ENCODE peak calls at places on chromosomes 3 and 15, in seven cellular contexts. H, F, B, R, L, N and M are unnamed samples.

GRCh38 chr3:175422744-175423143 is 563.6 kb downstream of the NAALADL2 start:
- DNase-seq in N (no peak), H (peak; percentile 9), F (no peak), R (no peak), B (no peak), L (peak; percentile 46), M (no peak)

GRCh38 chr15:78204351-78205309 is 29.7 kb downstream of the ACSBG1 start:
- DNase-seq in N (no peak), H (no peak), F (no peak), R (no peak), L (no peak), B (peak; percentile 4), M (no peak)

GRCh38 chr15:73341886-73342600 is 26.7 kb downstream of the HCN4 start:
- DNase-seq in B (no peak), R (no peak), L (no peak), F (no peak), N (peak; percentile 22), H (no peak), M (peak; percentile 61)

GRCh38 chr15:62503451-62503850 is 338.4 kb upstream of the C2CD4B start:
- DNase-seq in N (peak; percentile 30), H (no peak), F (no peak), R (no peak), B (peak; percentile 42), L (no peak), M (no peak)

GRCh38 chr3:162332344-162332743 is 835.7 kb downstream of the OTOL1 start:
- DNase-seq in N (no peak), R (no peak), B (no peak), H (no peak), F (no peak), L (peak; percentile 79), M (no peak)

GRCh38 chr3:11136871-11137626 is 17.2 kb upstream of the HRH1 start:
- DNase-seq in L (peak; percentile 99), H (no peak), F (no peak), N (peak; percentile 100), R (no peak), B (peak; percentile 50), M (peak; percentile 88)

GRCh38 chr15:81029416-81030367 is 29.0 kb downstream of the TLNRD1 start:
- DNase-seq in B (no peak), N (peak; percentile 52), R (peak; percentile 4), F (no peak), L (peak; percentile 52), H (no peak), M (no peak)

GRCh38 chr3:197466586-197467399 is 89.0 kb downstream of the BDH1 start:
- DNase-seq in F (no peak), L (peak; percentile 55), R (no peak), H (no peak), B (peak; percentile 38), N (peak; percentile 87), M (peak; percentile 78)

GRCh38 chr3:133576169-133576568 is 2.7 kb downstream of the CDV3 start:
- DNase-seq in H (no peak), F (peak; percentile 21), N (peak; percentile 16), L (no peak), R (no peak), B (no peak), M (no peak)

GRCh38 chr3:85037203-85037602 is 78.4 kb downstream of the CADM2 start:
- DNase-seq in F (no peak), H (no peak), L (no peak), N (no peak), R (no peak), B (no peak), M (no peak)

GRCh38 chr3:123949606-123950005 is 11.4 kb downstream of the CCDC14 start:
- DNase-seq in H (no peak), B (no peak), R (no peak), F (no peak), L (no peak), N (peak; percentile 84), M (no peak)

GRCh38 chr3:16060945-16061344 is 113.5 kb upstream of the GALNT15 start:
- DNase-seq in R (no peak), F (no peak), L (peak; percentile 69), N (peak; percentile 96), H (no peak), B (peak; percentile 35), M (no peak)

GRCh38 chr3:120496278-120496975 is 45.6 kb upstream of the FSTL1 start:
- DNase-seq in L (peak; percentile 97), H (no peak), N (peak; percentile 93), B (no peak), F (no peak), R (no peak), M (no peak)

GRCh38 chr3:182755308-182756106 is 37.8 kb upstream of the ATP11B start:
- DNase-seq in F (no peak), L (peak; percentile 41), R (no peak), N (peak; percentile 29), B (no peak), H (no peak), M (no peak)

GRCh38 chr3:98972155-98972554 is 70.7 kb upstream of the DCBLD2 start:
- DNase-seq in N (peak; percentile 89), B (no peak), L (peak; percentile 92), F (no peak), R (no peak), H (no peak), M (no peak)

GRCh38 chr3:141576744-141577052 is 89.9 kb downstream of the RASA2 start:
- DNase-seq in R (no peak), L (no peak), N (no peak), F (no peak), B (no peak), H (no peak), M (no peak)

GRCh38 chr3:38646630-38647029 is 2.9 kb downstream of the SCN5A start:
- DNase-seq in B (peak; percentile 51), F (peak; percentile 35), H (peak; percentile 74), N (peak; percentile 5), R (peak; percentile 47), L (peak; percentile 32), M (peak; percentile 22)

GRCh38 chr15:63752075-63752684 is 81.6 kb downstream of the HERC1 start:
- DNase-seq in F (peak; percentile 59), L (peak; percentile 68), N (peak; percentile 81), H (peak; percentile 72), R (peak; percentile 73), B (peak; percentile 73), M (peak; percentile 54)

GRCh38 chr15:60020736-60021135 is 16.6 kb downstream of the FOXB1 start:
- DNase-seq in R (no peak), H (no peak), N (no peak), F (no peak), L (no peak), B (no peak), M (no peak)

GRCh38 chr3:150589759-150590158 is 13.4 kb upstream of the SELENOT start:
- DNase-seq in R (no peak), F (no peak), B (no peak), H (no peak), L (no peak), N (peak; percentile 37), M (no peak)

GRCh38 chr15:93091465-93091864 is 2.5 kb upstream of the RGMA start:
- DNase-seq in L (no peak), B (no peak), N (no peak), H (no peak), R (no peak), F (no peak), M (no peak)

GRCh38 chr3:38221005-38221404 is 44.6 kb upstream of the SLC22A13 start:
- DNase-seq in B (no peak), R (no peak), L (no peak), H (no peak), N (no peak), F (no peak), M (no peak)

GRCh38 chr3:111797035-111797717 is 61.9 kb upstream of the PHLDB2 start:
- DNase-seq in H (no peak), N (peak; percentile 22), B (no peak), F (no peak), L (no peak), R (no peak), M (no peak)

GRCh38 chr3:27573780-27574437 is 89.7 kb upstream of the SLC4A7 start:
- DNase-seq in F (no peak), H (no peak), N (peak; percentile 63), B (no peak), R (no peak), L (peak; percentile 27), M (no peak)

GRCh38 chr3:43317461-43318316 is 31.3 kb downstream of the SNRK start:
- DNase-seq in L (no peak), B (no peak), N (no peak), H (no peak), R (no peak), F (no peak), M (no peak)

DNA sequence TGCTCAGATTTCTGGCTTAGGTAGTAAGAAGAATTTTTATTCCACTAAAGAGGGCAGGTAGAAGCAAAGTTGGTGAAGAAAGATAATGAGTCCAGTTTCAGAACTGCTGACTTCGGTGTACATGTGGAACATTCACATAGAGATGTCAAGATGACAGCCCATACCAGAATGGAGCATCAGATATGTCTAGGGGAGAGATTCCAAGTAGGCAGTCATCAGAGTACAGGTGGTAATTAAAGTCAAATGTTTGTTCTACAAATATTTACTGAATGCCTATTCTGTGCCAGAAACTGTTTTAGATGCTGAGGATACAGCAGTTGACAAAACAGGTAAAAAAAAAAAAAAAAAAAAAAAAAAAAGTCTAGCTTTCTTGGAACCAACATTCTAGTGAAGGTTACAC is 81.9 kb downstream of the FGF12 start:
- DNase-seq in B (no peak), L (no peak), R (no peak), N (no peak), H (no peak), F (no peak), M (no peak)
- H3K36me3 ChIP-seq in B (no peaks in the 10 kb centered on the region), L (no peaks in the 10 kb centered on the region), R (no peaks in the 10 kb centered on the region), N (no peaks in the 10 kb centered on the region), H (no peaks in the 10 kb centered on the region), F (no peaks in the 10 kb centered on the region), M (no peaks in the 10 kb centered on the region)

GRCh38 chr3:177563792-177564191 is 366.5 kb upstream of the TBL1XR1 start:
- DNase-seq in H (no peak), F (no peak), B (no peak), L (no peak), N (no peak), R (no peak), M (no peak)

GRCh38 chr3:177565981-177566380 is 368.7 kb upstream of the TBL1XR1 start:
- DNase-seq in L (no peak), H (no peak), N (no peak), R (no peak), B (no peak), F (no peak), M (no peak)

GRCh38 chr3:177561365-177561764 is 364.1 kb upstream of the TBL1XR1 start:
- DNase-seq in H (no peak), B (no peak), N (no peak), F (no peak), R (no peak), L (no peak), M (peak; percentile 51)

GRCh38 chr3:177561769-177562360 is 364.6 kb upstream of the TBL1XR1 start:
- DNase-seq in F (no peak), N (no peak), L (no peak), R (no peak), B (no peak), H (no peak), M (peak; percentile 80)

GRCh38 chr3:177563381-177563780 is 366.1 kb upstream of the TBL1XR1 start:
- DNase-seq in B (no peak), F (no peak), N (peak; percentile 35), R (no peak), L (no peak), H (no peak), M (no peak)
- TF ChIP-seq EZH2phosphoT487 in B (no peak), F (no peak), N (no peak), R (no peak), L (no peak), H (no peak), M (no peak)

GRCh38 chr3:130607553-130608154 is 90.7 kb downstream of the COL6A6 start:
- DNase-seq in L (no peak), N (no peak), R (no peak), H (no peak), B (no peak), F (no peak), M (no peak)
- H3K9me3 ChIP-seq in L (peaks cover 4% of the 10 kb centered on the region), N (peaks cover 5% of the 10 kb centered on the region), R (peaks cover 23% of the 10 kb centered on the region), H (peaks cover 19% of the 10 kb centered on the region), B (peaks cover 6% of the 10 kb centered on the region), F (no peaks in the 10 kb centered on the region), M (peaks cover 6% of the 10 kb centered on the region)

GRCh38 chr15:84645496-84645895 is 8.6 kb downstream of the WDR73 start:
- DNase-seq in N (no peak), R (no peak), B (no peak), H (no peak), F (no peak), L (no peak), M (no peak)
- H3K36me3 ChIP-seq in N (peaks cover 59% of the 10 kb centered on the region), R (peaks cover 92% of the 10 kb centered on the region), B (no peaks in the 10 kb centered on the region), H (no peaks in the 10 kb centered on the region), F (peaks cover 11% of the 10 kb centered on the region), L (peaks cover 50% of the 10 kb centered on the region), M (peaks cover 64% of the 10 kb centered on the region)